ENCODE peak calls at places on chromosomes 5 and 9, in seven cellular contexts. One of them, this sample, is unnamed.
A peak's percentile ranks its signal among the peaks of the same experiment; 100 is the strongest.

GRCh38 chr5:40483316-40483715 is 196.4 kb upstream of the PTGER4 start:
- DNase-seq in CD8-positive, alpha-beta T cell: no peak
- DNase-seq in esophagus squamous epithelium: no peak
- DNase-seq in GM12865: no peak
- DNase-seq in cardiac muscle cell: no peak
- DNase-seq in GM12878: no peak
- DNase-seq in choroid plexus epithelial cell: peak; percentile 39
- DNase-seq in this sample: no peak

GRCh38 chr9:83047839-83048775 is 14.8 kb downstream of the RASEF start:
- DNase-seq in CD8-positive, alpha-beta T cell: no peak
- DNase-seq in esophagus squamous epithelium: no peak
- DNase-seq in GM12865: no peak
- DNase-seq in cardiac muscle cell: no peak
- DNase-seq in GM12878: no peak
- DNase-seq in choroid plexus epithelial cell: peak; percentile 91
- DNase-seq in this sample: no peak

GRCh38 chr5:93995126-93995621 is 253.8 kb upstream of the POU5F2 start:
- DNase-seq in CD8-positive, alpha-beta T cell: no peak
- DNase-seq in esophagus squamous epithelium: no peak
- DNase-seq in GM12865: peak; percentile 9
- DNase-seq in cardiac muscle cell: no peak
- DNase-seq in GM12878: peak; percentile 11
- DNase-seq in choroid plexus epithelial cell: peak; percentile 18
- DNase-seq in this sample: no peak

GRCh38 chr5:9537223-9538141 is 8.4 kb downstream of the SEMA5A start:
- DNase-seq in CD8-positive, alpha-beta T cell: no peak
- DNase-seq in esophagus squamous epithelium: no peak
- DNase-seq in GM12865: no peak
- DNase-seq in cardiac muscle cell: no peak
- DNase-seq in GM12878: no peak
- DNase-seq in choroid plexus epithelial cell: no peak
- DNase-seq in this sample: no peak

GRCh38 chr5:83255268-83255667 is 177.9 kb downstream of the XRCC4 start:
- DNase-seq in CD8-positive, alpha-beta T cell: no peak
- DNase-seq in esophagus squamous epithelium: no peak
- DNase-seq in GM12865: no peak
- DNase-seq in cardiac muscle cell: no peak
- DNase-seq in GM12878: no peak
- DNase-seq in choroid plexus epithelial cell: peak; percentile 21
- DNase-seq in this sample: no peak

GRCh38 chr5:43037929-43038510 is 2.1 kb downstream of the ANXA2R start:
- DNase-seq in CD8-positive, alpha-beta T cell: peak; percentile 40
- DNase-seq in esophagus squamous epithelium: no peak
- DNase-seq in GM12865: peak; percentile 63
- DNase-seq in cardiac muscle cell: no peak
- DNase-seq in GM12878: no peak
- DNase-seq in choroid plexus epithelial cell: peak; percentile 90
- DNase-seq in this sample: peak; percentile 73

GRCh38 chr5:168300377-168301182 is 9.1 kb downstream of the WWC1 start:
- DNase-seq in CD8-positive, alpha-beta T cell: no peak
- DNase-seq in esophagus squamous epithelium: no peak
- DNase-seq in GM12865: no peak
- DNase-seq in cardiac muscle cell: no peak
- DNase-seq in GM12878: no peak
- DNase-seq in choroid plexus epithelial cell: no peak
- DNase-seq in this sample: no peak

GRCh38 chr9:133151601-133152525 is 11.9 kb downstream of the GBGT1 start:
- DNase-seq in CD8-positive, alpha-beta T cell: no peak
- DNase-seq in esophagus squamous epithelium: no peak
- DNase-seq in GM12865: no peak
- DNase-seq in cardiac muscle cell: no peak
- DNase-seq in GM12878: no peak
- DNase-seq in choroid plexus epithelial cell: no peak
- DNase-seq in this sample: no peak

GRCh38 chr9:7533376-7534090 is 266.0 kb downstream of the DMAC1 start:
- DNase-seq in CD8-positive, alpha-beta T cell: no peak
- DNase-seq in esophagus squamous epithelium: no peak
- DNase-seq in GM12865: no peak
- DNase-seq in cardiac muscle cell: no peak
- DNase-seq in GM12878: no peak
- DNase-seq in choroid plexus epithelial cell: no peak
- DNase-seq in this sample: no peak

GRCh38 chr9:36049408-36049807 is 12.7 kb downstream of the RECK start:
- DNase-seq in CD8-positive, alpha-beta T cell: no peak
- DNase-seq in esophagus squamous epithelium: no peak
- DNase-seq in GM12865: no peak
- DNase-seq in cardiac muscle cell: no peak
- DNase-seq in GM12878: no peak
- DNase-seq in choroid plexus epithelial cell: no peak
- DNase-seq in this sample: no peak

GRCh38 chr9:91302831-91303230 is 58.9 kb downstream of the AUH start:
- DNase-seq in CD8-positive, alpha-beta T cell: no peak
- DNase-seq in esophagus squamous epithelium: no peak
- DNase-seq in GM12865: no peak
- DNase-seq in cardiac muscle cell: no peak
- DNase-seq in GM12878: no peak
- DNase-seq in choroid plexus epithelial cell: peak; percentile 85
- DNase-seq in this sample: no peak

GRCh38 chr5:137497396-137498290 is 1.5 kb downstream of the SPOCK1 start:
- DNase-seq in CD8-positive, alpha-beta T cell: no peak
- DNase-seq in esophagus squamous epithelium: no peak
- DNase-seq in GM12865: no peak
- DNase-seq in cardiac muscle cell: no peak
- DNase-seq in GM12878: no peak
- DNase-seq in choroid plexus epithelial cell: no peak
- DNase-seq in this sample: no peak

GRCh38 chr5:172370648-172371248 is 83.6 kb downstream of the SH3PXD2B start:
- DNase-seq in CD8-positive, alpha-beta T cell: no peak
- DNase-seq in esophagus squamous epithelium: no peak
- DNase-seq in GM12865: peak; percentile 83
- DNase-seq in cardiac muscle cell: no peak
- DNase-seq in GM12878: no peak
- DNase-seq in choroid plexus epithelial cell: peak; percentile 88
- DNase-seq in this sample: no peak

GRCh38 chr9:112180387-112180881 is 5.3 kb upstream of the SUSD1 start:
- DNase-seq in CD8-positive, alpha-beta T cell: peak; percentile 31
- DNase-seq in esophagus squamous epithelium: no peak
- DNase-seq in GM12865: peak; percentile 28
- DNase-seq in cardiac muscle cell: no peak
- DNase-seq in GM12878: no peak
- DNase-seq in choroid plexus epithelial cell: no peak
- DNase-seq in this sample: peak; percentile 66

GRCh38 chr9:17833846-17834245 is 255.0 kb downstream of the SH3GL2 start:
- DNase-seq in CD8-positive, alpha-beta T cell: no peak
- DNase-seq in esophagus squamous epithelium: no peak
- DNase-seq in GM12865: no peak
- DNase-seq in cardiac muscle cell: no peak
- DNase-seq in GM12878: no peak
- DNase-seq in choroid plexus epithelial cell: no peak
- DNase-seq in this sample: no peak

GRCh38 chr9:17843236-17843635 is 264.4 kb downstream of the SH3GL2 start:
- DNase-seq in CD8-positive, alpha-beta T cell: no peak
- DNase-seq in esophagus squamous epithelium: no peak
- DNase-seq in GM12865: no peak
- DNase-seq in cardiac muscle cell: no peak
- DNase-seq in GM12878: no peak
- DNase-seq in choroid plexus epithelial cell: no peak
- DNase-seq in this sample: no peak

GRCh38 chr9:17839744-17840143 is 260.9 kb downstream of the SH3GL2 start:
- DNase-seq in CD8-positive, alpha-beta T cell: no peak
- DNase-seq in esophagus squamous epithelium: no peak
- DNase-seq in GM12865: no peak
- DNase-seq in cardiac muscle cell: peak; percentile 6
- DNase-seq in GM12878: no peak
- DNase-seq in choroid plexus epithelial cell: no peak
- DNase-seq in this sample: no peak

GRCh38 chr9:17832812-17833211 is 253.9 kb downstream of the SH3GL2 start:
- DNase-seq in CD8-positive, alpha-beta T cell: no peak
- DNase-seq in esophagus squamous epithelium: no peak
- DNase-seq in GM12865: no peak
- DNase-seq in cardiac muscle cell: no peak
- DNase-seq in GM12878: no peak
- DNase-seq in choroid plexus epithelial cell: no peak
- DNase-seq in this sample: no peak

DNA sequence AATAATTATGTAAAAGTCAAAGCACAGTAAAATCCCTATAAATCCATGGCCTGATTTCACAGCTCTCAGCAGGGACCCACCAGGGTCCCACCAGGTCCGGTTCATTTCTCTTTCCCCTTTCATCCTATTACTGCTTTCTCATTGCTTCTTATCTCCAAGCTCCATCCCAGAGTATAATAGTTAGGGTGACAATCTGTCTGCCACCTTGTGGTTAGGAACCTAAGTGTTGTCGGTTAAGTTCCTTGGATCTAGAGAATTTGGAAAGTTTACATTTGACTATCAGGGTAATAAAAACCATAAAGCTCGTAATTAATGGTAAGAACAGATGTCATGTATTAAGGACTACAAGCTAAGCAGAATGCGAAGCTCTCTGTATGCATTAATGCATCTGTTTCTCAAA is 259.1 kb downstream of the SH3GL2 start:
- DNase-seq in CD8-positive, alpha-beta T cell: no peak
- DNase-seq in esophagus squamous epithelium: no peak
- DNase-seq in GM12865: no peak
- DNase-seq in cardiac muscle cell: no peak
- DNase-seq in GM12878: no peak
- DNase-seq in choroid plexus epithelial cell: peak; percentile 2
- DNase-seq in this sample: no peak
- TF ChIP-seq CTCF in CD8-positive, alpha-beta T cell: no peak
- TF ChIP-seq CTCF in esophagus squamous epithelium: no peak
- TF ChIP-seq CTCF in GM12865: no peak
- TF ChIP-seq CTCF in cardiac muscle cell: no peak
- TF ChIP-seq CTCF in GM12878: no peak
- TF ChIP-seq CTCF in choroid plexus epithelial cell: no peak
- TF ChIP-seq CTCF in this sample: no peak

DNA sequence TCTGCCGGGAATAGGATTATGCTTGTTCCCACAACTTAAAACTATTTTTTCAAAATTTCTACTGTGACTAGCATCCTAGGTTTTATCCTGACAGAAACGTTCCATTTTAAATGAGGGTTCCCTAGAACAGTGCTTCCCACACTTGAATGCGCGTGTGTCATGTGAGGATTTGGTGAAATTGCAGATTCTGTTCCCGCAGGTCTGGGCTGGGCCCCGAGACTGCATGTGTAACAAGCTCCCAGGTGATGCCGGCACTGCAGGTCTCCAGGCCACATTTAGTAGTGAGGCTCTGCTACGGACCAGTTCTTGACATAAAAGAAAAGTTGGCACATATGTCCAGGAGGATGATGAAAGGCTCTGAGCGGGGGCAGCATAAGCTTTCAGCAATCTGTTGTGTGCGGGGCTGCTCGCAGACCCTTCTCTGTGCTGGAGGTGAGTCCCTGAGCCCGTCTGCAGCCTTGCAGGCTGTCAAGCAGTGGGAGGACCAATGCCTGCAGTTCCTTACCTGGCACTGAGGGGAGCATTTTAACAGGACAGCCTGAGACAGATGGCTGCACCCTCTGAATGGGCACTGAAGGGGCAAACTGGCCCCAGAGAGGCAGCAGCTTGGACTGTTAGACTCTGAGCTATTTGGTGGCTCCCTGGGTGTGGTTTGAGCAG is 24.5 kb downstream of the IQGAP2 start:
- DNase-seq in CD8-positive, alpha-beta T cell: no peak
- DNase-seq in esophagus squamous epithelium: no peak
- DNase-seq in GM12865: no peak
- DNase-seq in cardiac muscle cell: no peak
- DNase-seq in GM12878: no peak
- DNase-seq in choroid plexus epithelial cell: no peak
- DNase-seq in this sample: no peak
- TF ChIP-seq CTCF in CD8-positive, alpha-beta T cell: no peak
- TF ChIP-seq CTCF in esophagus squamous epithelium: no peak
- TF ChIP-seq CTCF in GM12865: no peak
- TF ChIP-seq CTCF in cardiac muscle cell: no peak
- TF ChIP-seq CTCF in GM12878: no peak
- TF ChIP-seq CTCF in choroid plexus epithelial cell: no peak
- TF ChIP-seq CTCF in this sample: no peak

GRCh38 chr5:75667586-75667985 is 49.7 kb downstream of the POC5 start:
- DNase-seq in CD8-positive, alpha-beta T cell: no peak
- DNase-seq in esophagus squamous epithelium: no peak
- DNase-seq in GM12865: no peak
- DNase-seq in cardiac muscle cell: no peak
- DNase-seq in GM12878: no peak
- DNase-seq in choroid plexus epithelial cell: peak; percentile 41
- DNase-seq in this sample: no peak
- TF ChIP-seq CTCF in CD8-positive, alpha-beta T cell: no peak
- TF ChIP-seq CTCF in esophagus squamous epithelium: no peak
- TF ChIP-seq CTCF in GM12865: no peak
- TF ChIP-seq CTCF in cardiac muscle cell: no peak
- TF ChIP-seq CTCF in GM12878: peak; percentile 1
- TF ChIP-seq CTCF in choroid plexus epithelial cell: peak; percentile 43
- TF ChIP-seq CTCF in this sample: no peak

GRCh38 chr5:115842089-115842881 is 550 bp downstream of the AP3S1 start:
- DNase-seq in CD8-positive, alpha-beta T cell: peak; percentile 7
- DNase-seq in esophagus squamous epithelium: no peak
- DNase-seq in GM12865: peak; percentile 54
- DNase-seq in cardiac muscle cell: peak; percentile 92
- DNase-seq in GM12878: no peak
- DNase-seq in choroid plexus epithelial cell: no peak
- DNase-seq in this sample: no peak

GRCh38 chr5:115840825-115841224 is 540 bp downstream of the ATG12 start:
- DNase-seq in CD8-positive, alpha-beta T cell: no peak
- DNase-seq in esophagus squamous epithelium: no peak
- DNase-seq in GM12865: no peak
- DNase-seq in cardiac muscle cell: no peak
- DNase-seq in GM12878: no peak
- DNase-seq in choroid plexus epithelial cell: no peak
- DNase-seq in this sample: no peak

GRCh38 chr5:115841382-115842088 is at the start of the genes AP3S1 and ATG12:
- DNase-seq in CD8-positive, alpha-beta T cell: peak; percentile 88
- DNase-seq in esophagus squamous epithelium: peak; percentile 62
- DNase-seq in GM12865: peak; percentile 95
- DNase-seq in cardiac muscle cell: peak; percentile 93
- DNase-seq in GM12878: peak; percentile 88
- DNase-seq in choroid plexus epithelial cell: peak; percentile 94
- DNase-seq in this sample: peak; percentile 88

GRCh38 chr5:115835481-115835880 is 5.9 kb downstream of the ATG12 start:
- DNase-seq in CD8-positive, alpha-beta T cell: no peak
- DNase-seq in esophagus squamous epithelium: no peak
- DNase-seq in GM12865: peak; percentile 14
- DNase-seq in cardiac muscle cell: no peak
- DNase-seq in GM12878: no peak
- DNase-seq in choroid plexus epithelial cell: no peak
- DNase-seq in this sample: no peak

DNA sequence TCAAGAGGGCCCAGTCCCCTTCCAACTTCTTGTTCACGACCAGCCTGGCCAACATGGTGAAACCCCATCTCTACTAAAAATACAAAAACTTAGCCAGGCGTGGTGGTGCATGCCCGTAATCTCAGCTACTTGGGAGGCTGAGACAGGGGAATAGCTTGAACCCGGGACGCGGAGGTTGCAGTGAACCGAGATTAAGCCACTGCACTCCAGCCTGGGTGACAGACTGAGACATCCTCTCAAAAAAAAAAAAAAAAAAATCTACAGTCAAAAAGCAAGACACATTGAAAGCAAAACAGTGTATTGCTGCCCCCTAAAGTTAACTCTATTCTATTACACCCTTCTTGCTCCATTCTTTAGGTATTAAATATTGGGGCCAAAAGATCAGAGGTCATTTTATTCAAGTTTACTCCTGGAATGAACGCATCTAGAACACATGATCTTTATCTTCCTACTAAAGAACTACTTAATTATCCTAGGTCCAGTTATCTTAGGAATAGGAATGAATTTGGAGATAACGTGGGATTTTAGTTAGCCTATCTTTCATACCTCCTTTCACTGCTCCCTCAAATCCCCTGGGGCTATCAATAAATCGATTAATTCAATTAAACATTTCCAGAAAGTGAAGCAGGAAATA is 2.4 kb downstream of the ATG12 start:
- DNase-seq in CD8-positive, alpha-beta T cell: peak; percentile 30
- DNase-seq in esophagus squamous epithelium: no peak
- DNase-seq in GM12865: peak; percentile 78
- DNase-seq in cardiac muscle cell: peak; percentile 36
- DNase-seq in GM12878: no peak
- DNase-seq in choroid plexus epithelial cell: peak; percentile 72
- DNase-seq in this sample: peak; percentile 48
- TF ChIP-seq CTCF in CD8-positive, alpha-beta T cell: peak; percentile 64
- TF ChIP-seq CTCF in esophagus squamous epithelium: peak; percentile 18
- TF ChIP-seq CTCF in GM12865: peak; percentile 46
- TF ChIP-seq CTCF in cardiac muscle cell: peak; percentile 52
- TF ChIP-seq CTCF in GM12878: peak; percentile 63
- TF ChIP-seq CTCF in choroid plexus epithelial cell: peak; percentile 55
- TF ChIP-seq CTCF in this sample: peak; percentile 53